ENCODE peak calls at places on chromosome 6, in six cellular contexts. K is NCI-H774, G is NCI-H748 treated with DMSO at 0.1 percent for 48 hours, A is T follicular helper cell, J is HCEC 1CT, U is HEK293T. S is an unnamed sample.

GRCh38 chr6:151387581-151387980 is 3.8 kb downstream of the ZBTB2 start:
- DNase-seq in K (no peak), G (no peak), A (no peak), J (peak; percentile 75), U (no peak), S (no peak)

GRCh38 chr6:158002951-158003853 is 21.5 kb downstream of the SYNJ2 start:
- DNase-seq in K (no peak), G (no peak), A (no peak), J (peak; percentile 52), U (no peak), S (no peak)

GRCh38 chr6:153031335-153031955 is 28.9 kb upstream of the MTRF1L start:
- DNase-seq in K (no peak), G (no peak), A (no peak), J (peak; percentile 64), U (no peak), S (no peak)

GRCh38 chr6:148851683-148852556 is 105.1 kb downstream of the UST start:
- DNase-seq in K (no peak), G (no peak), A (no peak), J (no peak), U (no peak), S (no peak)

GRCh38 chr6:27332692-27333641 is 20.9 kb upstream of the POM121L2 start:
- DNase-seq in K (peak; percentile 60), G (peak; percentile 91), A (peak; percentile 14), J (peak; percentile 69), U (peak; percentile 68), S (no peak)

GRCh38 chr6:6631526-6632276 is 43.2 kb downstream of the LY86 start:
- DNase-seq in K (no peak), G (no peak), A (no peak), J (no peak), U (no peak), S (no peak)

GRCh38 chr6:30881987-30882763 is 2.1 kb upstream of the DDR1 start:
- DNase-seq in K (no peak), G (no peak), A (no peak), J (peak; percentile 54), U (no peak), S (no peak)

GRCh38 chr6:16901777-16902176 is 140.5 kb upstream of the ATXN1 start:
- DNase-seq in K (no peak), G (no peak), A (no peak), J (peak; percentile 35), U (no peak), S (no peak)

GRCh38 chr6:152598421-152598820 is 38.7 kb downstream of the SYNE1 start:
- DNase-seq in K (no peak), G (no peak), A (no peak), J (no peak), U (no peak), S (no peak)

GRCh38 chr6:16450285-16450684 is 211.9 kb downstream of the GMPR start:
- DNase-seq in K (no peak), G (no peak), A (no peak), J (peak; percentile 94), U (no peak), S (no peak)

GRCh38 chr6:27685278-27685677 is 212.4 kb upstream of the ZNF184 start:
- DNase-seq in K (no peak), G (no peak), A (no peak), J (no peak), U (no peak), S (no peak)

GRCh38 chr6:166460473-166461437 is 78.0 kb upstream of the MPC1 start:
- DNase-seq in K (no peak), G (no peak), A (no peak), J (no peak), U (no peak), S (no peak)

GRCh38 chr6:122025104-122025503 is 374.3 kb upstream of the HSF2 start:
- DNase-seq in K (no peak), G (no peak), A (no peak), J (no peak), U (no peak), S (no peak)

GRCh38 chr6:142784344-142784743 is 160.6 kb downstream of the HIVEP2 start:
- DNase-seq in K (no peak), G (no peak), A (no peak), J (no peak), U (no peak), S (no peak)

GRCh38 chr6:36682328-36683144 is 4.0 kb downstream of the CDKN1A start:
- DNase-seq in K (peak; percentile 42), G (peak; percentile 70), A (peak; percentile 69), J (peak; percentile 27), U (no peak), S (peak; percentile 80)

GRCh38 chr6:52675372-52675771 is 4.5 kb downstream of the TMEM14A start:
- DNase-seq in K (no peak), G (no peak), A (no peak), J (no peak), U (no peak), S (no peak)

GRCh38 chr6:131980791-131981623 is 29.8 kb upstream of the CCN2 start:
- DNase-seq in K (no peak), G (no peak), A (no peak), J (no peak), U (no peak), S (no peak)

GRCh38 chr6:169250660-169251059 is 3.0 kb downstream of the THBS2 start:
- DNase-seq in K (no peak), G (no peak), A (no peak), J (peak; percentile 77), U (no peak), S (no peak)

GRCh38 chr6:11139051-11139960 is 27.8 kb upstream of the ERVFRD-1 start:
- DNase-seq in K (no peak), G (no peak), A (no peak), J (peak; percentile 59), U (no peak), S (no peak)

GRCh38 chr6:53239526-53239925 is 90.9 kb upstream of the GCM1 start:
- DNase-seq in K (peak; percentile 21), G (no peak), A (no peak), J (no peak), U (no peak), S (no peak)

GRCh38 chr6:130993292-130993765 is 69.7 kb downstream of the EPB41L2 start:
- DNase-seq in K (no peak), G (no peak), A (no peak), J (no peak), U (no peak), S (no peak)

GRCh38 chr6:116385462-116385807 is 14.7 kb downstream of the DSE start:
- DNase-seq in K (no peak), G (no peak), A (no peak), J (peak; percentile 79), U (no peak), S (no peak)

GRCh38 chr6:37006793-37007339 is 1.4 kb downstream of the FGD2 start:
- DNase-seq in K (no peak), G (no peak), A (no peak), J (peak; percentile 44), U (no peak), S (no peak)

GRCh38 chr6:718345-718744 is 25.4 kb upstream of the EXOC2 start:
- DNase-seq in K (no peak), G (no peak), A (no peak), J (no peak), U (no peak), S (no peak)

GRCh38 chr6:38443341-38443740 is 196.4 kb downstream of the BTBD9 start:
- DNase-seq in K (no peak), G (no peak), A (no peak), J (no peak), U (no peak), S (no peak)

GRCh38 chr6:11043961-11044711 is at the start of gene ELOVL2:
- DNase-seq in K (no peak), G (peak; percentile 34), A (no peak), J (peak; percentile 23), U (peak; percentile 82), S (no peak)

GRCh38 chr6:102995491-102995890 is 1602.0 kb downstream of the GRIK2 start:
- DNase-seq in K (no peak), G (no peak), A (no peak), J (no peak), U (no peak), S (no peak)

GRCh38 chr6:117907600-117908245 is 659 bp downstream of the SLC35F1 start:
- DNase-seq in K (peak; percentile 45), G (peak; percentile 11), A (no peak), J (no peak), U (peak; percentile 62), S (no peak)

GRCh38 chr6:1702580-1703051 is 92.9 kb downstream of the FOXC1 start:
- DNase-seq in K (no peak), G (no peak), A (no peak), J (no peak), U (no peak), S (no peak)

GRCh38 chr6:150713876-150714275 is 114.2 kb downstream of the PLEKHG1 start:
- DNase-seq in K (no peak), G (no peak), A (no peak), J (no peak), U (no peak), S (no peak)

GRCh38 chr6:158571826-158572652 is 12.1 kb downstream of the TMEM181 start:
- DNase-seq in K (no peak), G (no peak), A (no peak), J (no peak), U (no peak), S (no peak)

GRCh38 chr6:53042112-53042511 is 23.1 kb upstream of the FBXO9 start:
- DNase-seq in K (no peak), G (no peak), A (no peak), J (peak; percentile 92), U (no peak), S (no peak)

GRCh38 chr6:135382182-135382628 is 115.3 kb downstream of the AHI1 start:
- DNase-seq in K (no peak), G (no peak), A (no peak), J (no peak), U (no peak), S (no peak)

GRCh38 chr6:17583811-17584210 is 16.3 kb upstream of the FAM8A1 start:
- DNase-seq in K (no peak), G (peak; percentile 49), A (no peak), J (peak; percentile 24), U (no peak), S (no peak)

GRCh38 chr6:76861403-76861802 is 601.9 kb downstream of the HTR1B start:
- DNase-seq in K (no peak), G (no peak), A (no peak), J (no peak), U (peak; percentile 15), S (no peak)

GRCh38 chr6:45026003-45026516 is 302.1 kb upstream of the RUNX2 start:
- DNase-seq in K (no peak), G (no peak), A (no peak), J (no peak), U (no peak), S (no peak)

S was measured in T-helper 9 cell.